ENCODE peak calls at places on chromosome 1, in seven cellular contexts. B is AG10803, Q is kidney, O is ovary, A is AG04450, C is mucosa of descending colon, Z is cardiac fibroblast. F is an unnamed sample.

GRCh38 chr1:97608272-97608671 is 312.6 kb downstream of the DPYD start:
- DNase-seq in B (no peak), Q (no peak), O (no peak), A (no peak), C (no peak), Z (no peak), F (no peak)

GRCh38 chr1:99672500-99673213 is 26.7 kb downstream of the PALMD start:
- DNase-seq in B (no peak), Q (no peak), O (peak), A (no peak), C (no peak), Z (peak), F (no peak)

GRCh38 chr1:36008546-36009197 is 75.2 kb upstream of the TEKT2 start:
- DNase-seq in B (peak), Q (no peak), O (no peak), A (peak), C (no peak), Z (peak), F (peak)

GRCh38 chr1:156494309-156494895 is 6.2 kb downstream of the MEF2D start:
- DNase-seq in B (no peak), Q (peak), O (peak), A (no peak), C (peak), Z (no peak), F (no peak)

GRCh38 chr1:115767403-115767802 is 1.1 kb downstream of the CASQ2 start:
- DNase-seq in B (no peak), Q (no peak), O (no peak), A (no peak), C (no peak), Z (no peak), F (no peak)

GRCh38 chr1:36067871-36068270 is 16.0 kb upstream of the TEKT2 start:
- DNase-seq in B (no peak), Q (no peak), O (no peak), A (no peak), C (no peak), Z (no peak), F (no peak)

GRCh38 chr1:46041974-46042373 is 90.5 kb downstream of the PIK3R3 start:
- DNase-seq in B (peak), Q (no peak), O (no peak), A (no peak), C (no peak), Z (no peak), F (peak)

GRCh38 chr1:30083800-30084464 is 639.5 kb downstream of the MATN1 start:
- DNase-seq in B (peak), Q (no peak), O (no peak), A (peak), C (no peak), Z (peak), F (peak)

GRCh38 chr1:205983925-205984725 is 19.1 kb downstream of the RAB7B start:
- DNase-seq in B (peak), Q (no peak), O (peak), A (peak), C (no peak), Z (peak), F (peak)

GRCh38 chr1:20511518-20512428 is 3.8 kb upstream of the MUL1 start:
- DNase-seq in B (peak), Q (no peak), O (no peak), A (no peak), C (no peak), Z (no peak), F (no peak)

DNA sequence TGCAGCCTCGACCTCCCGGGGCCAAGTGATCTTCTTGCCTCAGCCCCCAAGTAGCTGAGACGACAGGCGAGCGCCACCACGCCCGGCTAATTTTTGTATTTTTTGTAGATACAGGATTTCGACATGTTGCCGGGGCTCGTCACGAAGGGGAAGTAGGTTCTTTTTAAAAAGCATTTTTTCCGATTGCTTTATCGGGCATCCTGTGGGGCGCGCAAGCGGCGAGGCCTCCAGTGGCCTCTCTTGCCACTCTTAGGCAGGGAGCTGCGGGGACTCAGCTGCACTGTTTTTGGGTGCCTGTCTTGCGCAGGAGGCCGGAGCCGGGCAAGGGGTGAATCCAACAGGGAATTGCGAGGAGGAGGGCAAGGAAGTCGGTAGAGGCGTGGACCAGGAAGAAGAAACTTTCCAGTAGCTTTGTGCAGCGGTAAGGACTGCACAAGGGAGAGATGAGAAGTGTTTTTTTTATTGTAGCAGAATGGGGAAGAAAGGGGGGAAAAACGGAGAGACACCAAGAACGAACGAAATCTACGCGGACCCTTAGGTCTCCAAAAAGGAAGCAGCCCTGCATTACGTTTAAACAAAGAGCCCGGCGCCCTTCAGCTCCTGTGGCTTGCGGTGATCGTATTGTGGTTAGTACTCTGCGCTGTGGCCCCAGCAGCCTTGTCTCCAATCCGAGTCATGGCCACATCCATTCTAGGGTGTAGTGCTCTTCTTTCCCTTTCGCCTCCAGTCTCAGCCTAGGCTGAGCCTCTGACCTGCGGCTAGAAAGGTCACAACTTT is 164.8 kb downstream of the PPIAL4G start:
- DNase-seq in B (no peak), Q (no peak), O (no peak), A (no peak), C (peak), Z (peak), F (no peak)
- TF ChIP-seq CTCF in B (no peak), Q (no peak), O (no peak), A (no peak), C (no peak), Z (no peak), F (no peak)

GRCh38 chr1:109111386-109112055 is 2.4 kb upstream of the ELAPOR1 start:
- DNase-seq in B (peak), Q (no peak), O (no peak), A (no peak), C (no peak), Z (no peak), F (no peak)

GRCh38 chr1:109113787-109114568 is at the start of gene ELAPOR1:
- DNase-seq in B (peak), Q (peak), O (peak), A (no peak), C (peak), Z (peak), F (no peak)

GRCh38 chr1:109109906-109110305 is 4.0 kb upstream of the ELAPOR1 start:
- DNase-seq in B (no peak), Q (no peak), O (no peak), A (no peak), C (no peak), Z (no peak), F (no peak)

GRCh38 chr1:109112652-109113285 is 1.1 kb upstream of the ELAPOR1 start:
- DNase-seq in B (peak), Q (peak), O (peak), A (peak), C (peak), Z (peak), F (peak)

GRCh38 chr1:109112056-109112651 is 1.8 kb upstream of the ELAPOR1 start:
- DNase-seq in B (peak), Q (no peak), O (no peak), A (no peak), C (no peak), Z (peak), F (no peak)
- TF ChIP-seq CTCF in B (peak), Q (peak), O (no peak), A (peak), C (no peak), Z (peak), F (no peak)

DNA sequence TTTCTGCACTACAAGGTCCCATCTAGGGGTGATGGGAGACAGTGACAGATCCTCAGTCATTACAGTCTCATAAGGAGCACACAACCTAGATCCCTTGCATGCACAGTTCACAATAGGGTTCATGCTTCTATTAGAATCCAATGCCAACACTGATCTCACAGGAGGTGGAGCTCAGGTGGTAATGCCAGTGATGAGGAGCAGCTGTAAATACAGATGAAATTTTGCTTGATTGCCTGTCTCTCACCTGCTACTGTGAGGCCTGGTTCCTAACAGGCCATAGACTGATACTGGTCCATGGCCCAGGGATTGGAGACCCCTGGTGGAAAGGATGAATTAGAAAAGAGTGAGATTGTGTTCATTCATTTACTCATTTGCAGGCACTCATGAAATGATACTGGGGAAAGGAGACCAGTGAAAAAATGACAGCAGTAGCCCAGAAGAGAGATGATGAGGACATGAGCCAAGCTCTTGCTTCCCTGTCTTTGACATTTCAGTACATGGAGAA is 251.6 kb upstream of the DUSP10 start:
- DNase-seq in B (no peak), Q (no peak), O (no peak), A (no peak), C (no peak), Z (no peak), F (no peak)
- TF ChIP-seq CTCF in B (no peak), Q (no peak), O (no peak), A (no peak), C (no peak), Z (no peak), F (no peak)

GRCh38 chr1:212814989-212815388 is 23.3 kb downstream of the TATDN3 start:
- DNase-seq in B (no peak), Q (no peak), O (no peak), A (no peak), C (no peak), Z (peak), F (no peak)
- TF ChIP-seq CTCF in B (peak), Q (peak), O (no peak), A (peak), C (no peak), Z (peak), F (no peak)

GRCh38 chr1:238254935-238255334 is 364.2 kb upstream of the ZP4 start:
- DNase-seq in B (no peak), Q (no peak), O (no peak), A (no peak), C (no peak), Z (no peak), F (no peak)

GRCh38 chr1:238257018-238257417 is 366.3 kb upstream of the ZP4 start:
- DNase-seq in B (peak), Q (no peak), O (no peak), A (no peak), C (no peak), Z (no peak), F (peak)

DNA sequence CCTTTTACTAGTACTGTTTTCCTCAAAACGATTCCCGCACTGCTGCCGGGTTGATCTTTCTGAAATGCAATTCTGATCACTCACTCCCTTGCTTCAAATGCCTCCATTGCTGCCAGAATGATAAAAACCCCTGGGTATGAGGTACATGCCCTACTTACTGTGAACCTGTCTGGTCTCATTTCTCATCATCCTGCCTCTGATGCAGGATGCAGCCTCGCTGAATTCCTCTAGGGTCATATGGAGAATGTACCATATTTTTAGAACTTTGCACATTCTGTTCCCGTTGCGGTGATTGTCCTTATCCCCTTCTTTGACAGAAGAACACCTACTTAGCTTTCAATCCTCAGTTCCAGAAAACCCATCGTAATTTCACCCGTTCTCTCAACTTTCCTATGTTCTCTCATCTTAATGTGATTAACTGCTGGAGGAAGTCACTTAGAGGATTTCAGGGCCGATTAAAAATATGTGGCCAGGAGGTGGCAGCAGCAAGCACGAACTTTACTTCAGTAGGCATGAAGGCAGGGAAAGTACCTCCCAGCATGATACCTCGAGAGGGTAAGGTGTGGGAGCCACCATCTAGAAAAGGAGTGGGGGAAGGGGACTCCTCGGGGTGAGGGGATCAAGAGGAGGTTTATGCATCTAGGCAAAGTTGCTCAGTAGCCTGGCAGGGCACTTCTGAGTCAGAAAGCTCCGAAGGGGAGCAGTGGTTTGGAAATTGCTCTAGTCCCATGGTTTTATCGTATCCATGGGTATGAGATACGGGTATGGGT is 361.5 kb upstream of the ZP4 start:
- DNase-seq in B (peak), Q (no peak), O (peak), A (no peak), C (no peak), Z (peak), F (peak)
- TF ChIP-seq CTCF in B (peak), Q (peak), O (no peak), A (peak), C (no peak), Z (peak), F (peak)

GRCh38 chr1:117820694-117821381 is 108.6 kb downstream of the GDAP2 start:
- DNase-seq in B (peak), Q (no peak), O (no peak), A (no peak), C (no peak), Z (no peak), F (no peak)
- TF ChIP-seq CTCF in B (no peak), Q (no peak), O (no peak), A (no peak), C (no peak), Z (no peak), F (no peak)

DNA sequence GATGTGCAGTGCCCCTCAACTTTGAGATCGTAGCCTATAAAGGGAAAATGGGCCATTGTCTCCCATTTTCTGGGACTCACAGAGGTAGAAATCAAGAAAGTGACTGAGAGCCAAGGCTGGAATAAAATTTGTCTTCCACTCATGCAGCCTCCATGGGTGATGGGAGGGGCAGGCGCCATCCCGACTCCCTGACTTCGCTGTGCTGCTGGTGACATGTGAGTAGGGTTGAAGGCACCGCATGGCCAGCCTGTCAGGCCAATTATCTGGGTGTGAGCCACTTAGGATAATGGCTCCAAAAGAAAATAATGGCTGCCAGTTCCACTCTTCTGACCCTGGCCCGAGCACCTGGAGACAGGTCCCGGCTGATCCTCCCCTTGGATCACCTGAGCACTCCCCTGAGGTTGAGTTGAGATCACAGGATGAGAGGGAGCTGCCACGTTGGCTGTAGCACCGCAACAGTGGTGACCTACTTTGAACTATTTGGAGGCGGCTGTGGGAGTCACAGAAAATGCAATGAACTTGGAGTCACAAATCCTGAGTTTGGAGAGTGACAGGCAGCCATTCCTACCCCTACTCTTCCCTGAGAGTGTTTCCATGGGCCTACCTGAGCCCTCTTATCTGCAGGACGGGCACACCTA is 26.3 kb downstream of the CAPN9 start:
- DNase-seq in B (no peak), Q (no peak), O (no peak), A (no peak), C (no peak), Z (no peak), F (no peak)
- TF ChIP-seq CTCF in B (no peak), Q (no peak), O (no peak), A (no peak), C (no peak), Z (no peak), F (no peak)

GRCh38 chr1:222204475-222204874 is 343.4 kb downstream of the HHIPL2 start:
- DNase-seq in B (no peak), Q (no peak), O (no peak), A (no peak), C (no peak), Z (no peak), F (no peak)

GRCh38 chr1:222202831-222203230 is 345.1 kb downstream of the HHIPL2 start:
- DNase-seq in B (no peak), Q (no peak), O (no peak), A (no peak), C (no peak), Z (no peak), F (no peak)
- TF ChIP-seq CTCF in B (no peak), Q (no peak), O (no peak), A (no peak), C (no peak), Z (no peak), F (no peak)

GRCh38 chr1:159163609-159164008 is 7.8 kb upstream of the CADM3 start:
- DNase-seq in B (no peak), Q (no peak), O (no peak), A (no peak), C (no peak), Z (no peak), F (no peak)
- TF ChIP-seq CTCF in B (no peak), Q (no peak), O (no peak), A (no peak), C (no peak), Z (no peak), F (no peak)